ENCODE peak calls at places on chromosomes 2 and 18, in ten cellular contexts. C, S, M, G, E, V, A, L, B and Q are unnamed samples.

GRCh38 chr2:119383410-119384140 is 16.8 kb downstream of the DBI start:
- DNase-seq in C (no peak), S (no peak), M (no peak), G (no peak), E (no peak), V (no peak), A (no peak), L (no peak), B (no peak), Q (no peak)

GRCh38 chr18:45517181-45517741 is 98.0 kb upstream of the SLC14A2 start:
- DNase-seq in C (no peak), S (no peak), M (no peak), G (no peak), E (no peak), V (peak), A (no peak), L (no peak), B (no peak), Q (no peak)

GRCh38 chr2:42753188-42753813 is 10.6 kb downstream of the OXER1 start:
- DNase-seq in C (no peak), S (no peak), M (no peak), G (no peak), E (no peak), V (no peak), A (no peak), L (no peak), B (no peak), Q (no peak)

GRCh38 chr2:54122171-54122935 is 6.9 kb downstream of the ACYP2 start:
- DNase-seq in C (no peak), S (no peak), M (no peak), G (no peak), E (no peak), V (no peak), A (no peak), L (no peak), B (no peak), Q (no peak)

GRCh38 chr2:113111823-113112287 is 15.5 kb upstream of the IL1RN start:
- DNase-seq in C (no peak), S (no peak), M (no peak), G (no peak), E (no peak), V (no peak), A (no peak), L (no peak), B (no peak), Q (no peak)

GRCh38 chr2:2673406-2673805 is 342.3 kb upstream of the MYT1L start:
- DNase-seq in C (no peak), S (no peak), M (no peak), G (no peak), E (no peak), V (no peak), A (no peak), L (no peak), B (no peak), Q (no peak)

GRCh38 chr2:112706170-112706664 is 14.6 kb upstream of the NT5DC4 start:
- DNase-seq in C (no peak), S (no peak), M (peak), G (peak), E (no peak), V (no peak), A (no peak), L (peak), B (no peak), Q (no peak)

GRCh38 chr2:161913865-161914264 is 160.2 kb downstream of the DPP4 start:
- DNase-seq in C (no peak), S (no peak), M (peak), G (no peak), E (no peak), V (no peak), A (no peak), L (no peak), B (no peak), Q (no peak)

GRCh38 chr2:136997550-136997949 is 232.2 kb downstream of the THSD7B start:
- DNase-seq in C (no peak), S (no peak), M (no peak), G (no peak), E (no peak), V (no peak), A (no peak), L (no peak), B (no peak), Q (no peak)

GRCh38 chr2:72140621-72140960 is 7.1 kb downstream of the CYP26B1 start:
- DNase-seq in C (no peak), S (no peak), M (no peak), G (no peak), E (no peak), V (no peak), A (no peak), L (no peak), B (no peak), Q (peak)

GRCh38 chr2:25960920-25961319 is 21.4 kb downstream of the KIF3C start:
- DNase-seq in C (no peak), S (no peak), M (peak), G (no peak), E (no peak), V (no peak), A (no peak), L (no peak), B (no peak), Q (no peak)

GRCh38 chr2:3487028-3487425 is 32.3 kb downstream of the ADI1 start:
- DNase-seq in C (no peak), S (no peak), M (no peak), G (no peak), E (no peak), V (no peak), A (no peak), L (no peak), B (no peak), Q (no peak)

GRCh38 chr2:129767346-129767745 is 212.1 kb upstream of the RAB6C start:
- DNase-seq in C (no peak), S (no peak), M (no peak), G (no peak), E (no peak), V (no peak), A (no peak), L (no peak), B (no peak), Q (no peak)

GRCh38 chr2:48134704-48135103 is 228.4 kb upstream of the FBXO11 start:
- DNase-seq in C (no peak), S (no peak), M (no peak), G (no peak), E (no peak), V (no peak), A (no peak), L (no peak), B (no peak), Q (no peak)

GRCh38 chr2:225041871-225042799 is at the start of gene DOCK10:
- DNase-seq in C (peak), S (peak), M (peak), G (peak), E (peak), V (peak), A (no peak), L (peak), B (peak), Q (no peak)

GRCh38 chr2:3771576-3771975 is 68.2 kb downstream of the DCDC2C start:
- DNase-seq in C (no peak), S (no peak), M (no peak), G (no peak), E (no peak), V (no peak), A (no peak), L (no peak), B (no peak), Q (no peak)

GRCh38 chr18:23650963-23651927 is 11.5 kb downstream of the ANKRD29 start:
- DNase-seq in C (no peak), S (no peak), M (peak), G (peak), E (no peak), V (no peak), A (peak), L (no peak), B (no peak), Q (no peak)

GRCh38 chr2:66440692-66441091 is 5.8 kb downstream of the MEIS1 start:
- DNase-seq in C (no peak), S (no peak), M (peak), G (no peak), E (peak), V (peak), A (no peak), L (no peak), B (no peak), Q (no peak)

GRCh38 chr2:166984797-166985196 is 96.5 kb downstream of the XIRP2 start:
- DNase-seq in C (no peak), S (no peak), M (no peak), G (no peak), E (no peak), V (no peak), A (no peak), L (no peak), B (no peak), Q (no peak)

DNA sequence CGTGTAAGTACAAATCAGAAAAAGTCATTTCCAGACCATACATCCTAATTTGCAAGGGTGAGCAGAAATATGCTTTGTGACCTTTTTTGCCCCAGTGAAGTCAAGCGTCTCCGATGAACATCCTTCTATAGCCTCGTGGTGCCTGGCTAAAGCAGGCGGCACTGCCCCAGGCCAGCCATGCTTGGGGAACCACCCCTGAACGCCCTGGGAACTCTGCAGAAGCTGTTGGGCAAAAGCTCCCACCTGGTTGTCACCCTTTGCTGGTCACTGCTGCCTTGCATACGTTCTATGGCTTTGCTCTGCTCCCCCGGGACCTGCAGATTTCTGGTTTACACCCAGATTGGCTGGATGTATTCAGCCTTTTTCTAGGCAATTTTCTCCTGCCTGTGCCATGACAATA is 256.4 kb downstream of the SS18 start:
- DNase-seq in C (no peak), S (no peak), M (no peak), G (no peak), E (no peak), V (no peak), A (no peak), L (no peak), B (no peak), Q (no peak)
- TF ChIP-seq CTCF in C (no peak), S (no peak), M (no peak), G (no peak), E (no peak), V (no peak), A (no peak), L (no peak), B (no peak), Q (no peak)

GRCh38 chr2:85588218-85589044 is 4.2 kb downstream of the VAMP5 start:
- DNase-seq in C (no peak), S (no peak), M (no peak), G (no peak), E (no peak), V (no peak), A (no peak), L (no peak), B (no peak), Q (no peak)

GRCh38 chr2:85591563-85591962 is 4.0 kb upstream of the RNF181 start:
- DNase-seq in C (no peak), S (no peak), M (no peak), G (no peak), E (no peak), V (no peak), A (no peak), L (no peak), B (peak), Q (no peak)

GRCh38 chr2:85590950-85591349 is 4.6 kb upstream of the RNF181 start:
- DNase-seq in C (no peak), S (no peak), M (no peak), G (no peak), E (no peak), V (no peak), A (no peak), L (no peak), B (no peak), Q (no peak)

GRCh38 chr2:85589166-85589565 is 4.9 kb downstream of the VAMP5 start:
- DNase-seq in C (no peak), S (no peak), M (no peak), G (no peak), E (no peak), V (no peak), A (no peak), L (no peak), B (no peak), Q (no peak)

DNA sequence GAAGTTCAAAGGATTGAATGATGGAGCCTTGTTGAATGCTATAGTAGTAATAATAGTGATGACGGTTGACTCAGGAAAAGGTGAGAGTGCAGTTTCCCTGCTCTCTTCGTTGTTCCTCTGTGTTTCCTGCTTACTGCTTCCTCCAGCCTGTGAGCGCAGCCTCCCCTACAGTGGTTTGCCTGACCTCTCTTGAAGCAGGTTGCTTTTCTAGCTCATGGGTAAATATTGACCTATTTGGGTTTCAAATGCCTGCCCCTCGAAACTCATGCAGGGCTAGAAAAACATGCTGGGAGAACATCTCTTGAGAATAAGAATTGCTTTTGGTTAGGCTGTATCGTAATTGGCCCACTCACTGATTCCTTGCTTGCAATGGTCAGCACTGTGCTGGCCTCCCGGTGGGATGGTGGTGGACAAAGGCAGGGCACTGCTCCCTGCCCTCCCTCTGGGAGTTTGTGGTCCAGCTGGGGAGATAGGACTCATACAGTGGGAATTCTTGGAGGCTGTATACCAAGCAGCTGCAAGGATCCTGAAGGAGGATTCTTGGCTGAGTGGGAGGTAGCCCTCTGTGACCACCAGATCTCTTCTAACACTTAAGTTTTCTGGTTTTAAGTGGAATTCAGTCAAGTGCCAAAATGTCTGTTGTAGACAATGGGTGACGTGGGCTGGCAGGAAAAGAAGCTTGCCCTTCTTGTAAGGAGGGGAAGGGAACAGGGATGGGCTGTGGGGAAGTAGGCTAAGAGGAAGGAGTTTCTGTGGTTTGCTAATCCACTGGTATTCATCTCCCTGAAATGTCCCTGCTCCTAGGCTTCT is 5.4 kb upstream of the RNF181 start:
- DNase-seq in C (no peak), S (no peak), M (peak), G (no peak), E (no peak), V (no peak), A (peak), L (no peak), B (no peak), Q (no peak)
- TF ChIP-seq CTCF in C (no peak), S (no peak), M (no peak), G (no peak), E (no peak), V (no peak), A (no peak), L (no peak), B (no peak), Q (no peak)

GRCh38 chr2:111670776-111671175 is 213.2 kb downstream of the ANAPC1 start:
- DNase-seq in C (no peak), S (no peak), M (no peak), G (no peak), E (no peak), V (no peak), A (no peak), L (no peak), B (no peak), Q (no peak)

GRCh38 chr2:111671426-111672150 is 212.4 kb downstream of the ANAPC1 start:
- DNase-seq in C (no peak), S (no peak), M (peak), G (no peak), E (no peak), V (no peak), A (no peak), L (no peak), B (no peak), Q (no peak)

GRCh38 chr2:111668741-111669140 is 215.3 kb downstream of the ANAPC1 start:
- DNase-seq in C (no peak), S (no peak), M (no peak), G (no peak), E (no peak), V (no peak), A (no peak), L (no peak), B (no peak), Q (no peak)

GRCh38 chr2:111668274-111668616 is 215.7 kb downstream of the ANAPC1 start:
- DNase-seq in C (no peak), S (no peak), M (no peak), G (no peak), E (no peak), V (no peak), A (no peak), L (no peak), B (no peak), Q (no peak)

GRCh38 chr2:111669928-111670695 is 213.9 kb downstream of the ANAPC1 start:
- DNase-seq in C (no peak), S (no peak), M (no peak), G (no peak), E (no peak), V (no peak), A (no peak), L (no peak), B (no peak), Q (no peak)
- TF ChIP-seq CTCF in C (no peak), S (no peak), M (no peak), G (peak), E (no peak), V (no peak), A (peak), L (no peak), B (no peak), Q (no peak)

GRCh38 chr2:201413552-201413951 is 37.7 kb downstream of the TRAK2 start:
- DNase-seq in C (no peak), S (no peak), M (no peak), G (no peak), E (no peak), V (no peak), A (no peak), L (no peak), B (no peak), Q (no peak)
- TF ChIP-seq CTCF in C (no peak), S (no peak), M (no peak), G (no peak), E (no peak), V (no peak), A (no peak), L (no peak), B (no peak), Q (no peak)

GRCh38 chr18:37476182-37476581 is 89.4 kb downstream of the CELF4 start:
- DNase-seq in C (peak), S (peak), M (no peak), G (peak), E (peak), V (peak), A (no peak), L (peak), B (peak), Q (no peak)
- TF ChIP-seq CTCF in C (peak), S (peak), M (peak), G (peak), E (peak), V (peak), A (peak), L (peak), B (no peak), Q (no peak)

DNA sequence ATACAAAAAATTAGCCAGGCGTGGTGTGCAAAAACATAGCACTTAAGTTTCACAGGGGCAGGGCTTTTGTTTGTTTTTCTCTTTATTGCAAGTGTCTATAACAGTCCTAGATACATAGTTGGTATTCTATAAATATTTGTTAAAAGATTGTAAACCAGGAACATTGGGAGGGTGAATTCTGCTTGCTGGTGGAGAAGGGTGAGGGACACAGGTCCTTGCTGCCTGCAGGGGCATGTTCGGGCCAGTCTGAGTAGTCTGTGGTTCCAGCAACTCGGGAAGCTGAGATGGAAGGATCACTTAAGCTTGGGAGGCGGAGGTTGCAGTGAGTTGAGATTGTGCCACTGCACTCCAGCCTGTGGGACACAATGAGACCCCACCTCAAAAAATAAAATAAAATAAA is 53.0 kb downstream of the RPL37A start:
- DNase-seq in C (no peak), S (no peak), M (no peak), G (no peak), E (no peak), V (no peak), A (no peak), L (no peak), B (peak), Q (no peak)
- TF ChIP-seq CTCF in C (no peak), S (no peak), M (no peak), G (no peak), E (no peak), V (no peak), A (no peak), L (no peak), B (no peak), Q (no peak)

GRCh38 chr2:102971661-102972060 is 209.8 kb downstream of the TMEM182 start:
- DNase-seq in C (no peak), S (no peak), M (no peak), G (no peak), E (no peak), V (no peak), A (no peak), L (no peak), B (no peak), Q (no peak)

GRCh38 chr2:102977462-102977861 is 215.6 kb downstream of the TMEM182 start:
- DNase-seq in C (no peak), S (no peak), M (no peak), G (no peak), E (no peak), V (no peak), A (no peak), L (no peak), B (no peak), Q (no peak)

GRCh38 chr2:102979429-102979828 is 217.6 kb downstream of the TMEM182 start:
- DNase-seq in C (no peak), S (no peak), M (no peak), G (no peak), E (no peak), V (no peak), A (no peak), L (no peak), B (no peak), Q (no peak)

GRCh38 chr2:102975996-102976636 is 214.3 kb downstream of the TMEM182 start:
- DNase-seq in C (peak), S (peak), M (peak), G (peak), E (peak), V (peak), A (no peak), L (peak), B (peak), Q (no peak)
- TF ChIP-seq CTCF in C (peak), S (peak), M (peak), G (peak), E (peak), V (peak), A (peak), L (peak), B (no peak), Q (no peak)

DNA sequence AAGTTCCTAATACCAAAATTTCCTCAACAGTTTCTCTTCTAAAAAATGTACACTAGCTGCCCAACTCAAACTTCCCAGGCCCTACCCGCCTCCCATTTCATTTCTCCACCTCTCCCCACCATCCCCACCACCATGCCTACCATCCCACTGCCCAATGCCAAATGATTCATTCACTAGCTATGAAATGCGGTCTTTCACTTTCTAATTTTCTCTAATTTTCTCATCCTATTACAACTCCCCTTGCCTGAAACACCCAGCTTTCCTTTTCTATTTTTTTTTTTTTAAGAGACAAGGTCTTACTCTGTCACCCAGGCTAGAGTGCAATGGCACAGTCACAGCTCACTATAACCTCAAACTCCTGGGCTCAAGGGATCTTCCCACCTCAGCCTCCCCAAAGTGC is 38.4 kb downstream of the KIDINS220 start:
- DNase-seq in C (no peak), S (no peak), M (no peak), G (no peak), E (no peak), V (no peak), A (no peak), L (no peak), B (no peak), Q (no peak)
- TF ChIP-seq CTCF in C (no peak), S (no peak), M (no peak), G (no peak), E (no peak), V (no peak), A (no peak), L (no peak), B (no peak), Q (no peak)

GRCh38 chr2:227125506-227125905 is 38.5 kb downstream of the COL4A4 start:
- DNase-seq in C (peak), S (no peak), M (no peak), G (no peak), E (no peak), V (peak), A (no peak), L (peak), B (no peak), Q (no peak)
- TF ChIP-seq CTCF in C (no peak), S (no peak), M (peak), G (no peak), E (no peak), V (peak), A (peak), L (no peak), B (no peak), Q (no peak)